ENCODE peak calls at places on chromosomes 16 and 17, in ten cellular contexts. One of them, this sample, is unnamed.

GRCh38 chr17:18339933-18340332 is 23.4 kb downstream of the SHMT1 start:
- DNase-seq in T-cell: no peak
- DNase-seq in WERI-Rb-1: no peak
- DNase-seq in choroid plexus epithelial cell: no peak
- DNase-seq in A549: no peak
- DNase-seq in IMR-90: no peak
- DNase-seq in Peyer's patch: no peak
- DNase-seq in stimulated activated CD4-positive, alpha-beta T cell treated with anti-CD3 and anti-CD28 coated beads, Interleukin-2, amount 100 ng/mL, for 24 hours: no peak
- DNase-seq in germinal center: no peak
- DNase-seq in amniotic stem cell: no peak
- DNase-seq in this sample: no peak

GRCh38 chr17:41061969-41062368 is 2.1 kb upstream of the KRTAP2-3 start:
- DNase-seq in WERI-Rb-1: no peak
- DNase-seq in amniotic stem cell: peak; percentile 61
- DNase-seq in choroid plexus epithelial cell: peak; percentile 93
- DNase-seq in stimulated activated CD4-positive, alpha-beta T cell treated with anti-CD3 and anti-CD28 coated beads, Interleukin-2, amount 100 ng/mL, for 24 hours: no peak
- DNase-seq in Peyer's patch: no peak
- DNase-seq in IMR-90: peak; percentile 97
- DNase-seq in A549: peak; percentile 23
- DNase-seq in germinal center: no peak
- DNase-seq in T-cell: no peak
- DNase-seq in this sample: no peak

GRCh38 chr16:23258919-23259237 is 43.2 kb upstream of the SCNN1B start:
- DNase-seq in germinal center: no peak
- DNase-seq in T-cell: no peak
- DNase-seq in IMR-90: no peak
- DNase-seq in A549: no peak
- DNase-seq in Peyer's patch: no peak
- DNase-seq in choroid plexus epithelial cell: no peak
- DNase-seq in stimulated activated CD4-positive, alpha-beta T cell treated with anti-CD3 and anti-CD28 coated beads, Interleukin-2, amount 100 ng/mL, for 24 hours: no peak
- DNase-seq in amniotic stem cell: no peak
- DNase-seq in WERI-Rb-1: no peak
- DNase-seq in this sample: no peak

GRCh38 chr17:83144421-83145357 is 65.3 kb downstream of the METRNL start:
- DNase-seq in A549: no peak
- DNase-seq in choroid plexus epithelial cell: peak; percentile 63
- DNase-seq in amniotic stem cell: no peak
- DNase-seq in germinal center: no peak
- DNase-seq in WERI-Rb-1: no peak
- DNase-seq in T-cell: no peak
- DNase-seq in Peyer's patch: no peak
- DNase-seq in stimulated activated CD4-positive, alpha-beta T cell treated with anti-CD3 and anti-CD28 coated beads, Interleukin-2, amount 100 ng/mL, for 24 hours: no peak
- DNase-seq in IMR-90: peak; percentile 5
- DNase-seq in this sample: no peak

GRCh38 chr17:17868637-17869522 is 32.1 kb upstream of the SREBF1 start:
- DNase-seq in germinal center: no peak
- DNase-seq in A549: no peak
- DNase-seq in choroid plexus epithelial cell: peak; percentile 49
- DNase-seq in Peyer's patch: no peak
- DNase-seq in stimulated activated CD4-positive, alpha-beta T cell treated with anti-CD3 and anti-CD28 coated beads, Interleukin-2, amount 100 ng/mL, for 24 hours: no peak
- DNase-seq in IMR-90: peak; percentile 62
- DNase-seq in WERI-Rb-1: no peak
- DNase-seq in T-cell: no peak
- DNase-seq in amniotic stem cell: no peak
- DNase-seq in this sample: no peak

GRCh38 chr17:18190629-18191028 is 7.0 kb downstream of the ALKBH5 start:
- DNase-seq in amniotic stem cell: no peak
- DNase-seq in choroid plexus epithelial cell: no peak
- DNase-seq in Peyer's patch: no peak
- DNase-seq in WERI-Rb-1: no peak
- DNase-seq in germinal center: no peak
- DNase-seq in IMR-90: no peak
- DNase-seq in T-cell: no peak
- DNase-seq in stimulated activated CD4-positive, alpha-beta T cell treated with anti-CD3 and anti-CD28 coated beads, Interleukin-2, amount 100 ng/mL, for 24 hours: no peak
- DNase-seq in A549: no peak
- DNase-seq in this sample: no peak

GRCh38 chr16:23947838-23948237 is 112.1 kb downstream of the PRKCB start:
- DNase-seq in A549: no peak
- DNase-seq in WERI-Rb-1: no peak
- DNase-seq in Peyer's patch: no peak
- DNase-seq in T-cell: no peak
- DNase-seq in choroid plexus epithelial cell: no peak
- DNase-seq in amniotic stem cell: no peak
- DNase-seq in germinal center: no peak
- DNase-seq in stimulated activated CD4-positive, alpha-beta T cell treated with anti-CD3 and anti-CD28 coated beads, Interleukin-2, amount 100 ng/mL, for 24 hours: no peak
- DNase-seq in IMR-90: no peak
- DNase-seq in this sample: no peak

GRCh38 chr17:14428640-14429029 is 127.8 kb downstream of the HS3ST3B1 start:
- DNase-seq in stimulated activated CD4-positive, alpha-beta T cell treated with anti-CD3 and anti-CD28 coated beads, Interleukin-2, amount 100 ng/mL, for 24 hours: peak; percentile 18
- DNase-seq in A549: no peak
- DNase-seq in amniotic stem cell: no peak
- DNase-seq in choroid plexus epithelial cell: no peak
- DNase-seq in WERI-Rb-1: no peak
- DNase-seq in T-cell: peak; percentile 13
- DNase-seq in germinal center: peak; percentile 38
- DNase-seq in IMR-90: no peak
- DNase-seq in Peyer's patch: peak; percentile 62
- DNase-seq in this sample: peak; percentile 13

GRCh38 chr17:50213026-50214015 is 11.9 kb upstream of the COL1A1 start:
- DNase-seq in choroid plexus epithelial cell: no peak
- DNase-seq in T-cell: peak; percentile 77
- DNase-seq in amniotic stem cell: no peak
- DNase-seq in WERI-Rb-1: peak; percentile 76
- DNase-seq in germinal center: peak; percentile 40
- DNase-seq in A549: no peak
- DNase-seq in stimulated activated CD4-positive, alpha-beta T cell treated with anti-CD3 and anti-CD28 coated beads, Interleukin-2, amount 100 ng/mL, for 24 hours: peak; percentile 43
- DNase-seq in IMR-90: peak; percentile 51
- DNase-seq in Peyer's patch: peak; percentile 59
- DNase-seq in this sample: peak; percentile 10

GRCh38 chr16:2919511-2920255 is 8.0 kb downstream of the FLYWCH1 start:
- DNase-seq in germinal center: peak; percentile 51
- DNase-seq in A549: peak; percentile 61
- DNase-seq in T-cell: peak; percentile 43
- DNase-seq in Peyer's patch: peak; percentile 81
- DNase-seq in choroid plexus epithelial cell: peak; percentile 79
- DNase-seq in amniotic stem cell: no peak
- DNase-seq in IMR-90: peak; percentile 74
- DNase-seq in WERI-Rb-1: peak; percentile 50
- DNase-seq in stimulated activated CD4-positive, alpha-beta T cell treated with anti-CD3 and anti-CD28 coated beads, Interleukin-2, amount 100 ng/mL, for 24 hours: peak; percentile 62
- DNase-seq in this sample: peak; percentile 32

GRCh38 chr16:70578035-70578434 is 54.4 kb downstream of the SF3B3 start:
- DNase-seq in choroid plexus epithelial cell: no peak
- DNase-seq in Peyer's patch: peak; percentile 7
- DNase-seq in IMR-90: no peak
- DNase-seq in germinal center: no peak
- DNase-seq in T-cell: no peak
- DNase-seq in WERI-Rb-1: no peak
- DNase-seq in stimulated activated CD4-positive, alpha-beta T cell treated with anti-CD3 and anti-CD28 coated beads, Interleukin-2, amount 100 ng/mL, for 24 hours: no peak
- DNase-seq in A549: no peak
- DNase-seq in amniotic stem cell: no peak
- DNase-seq in this sample: no peak

GRCh38 chr16:13390093-13390985 is 488.9 kb downstream of the SHISA9 start:
- DNase-seq in amniotic stem cell: no peak
- DNase-seq in stimulated activated CD4-positive, alpha-beta T cell treated with anti-CD3 and anti-CD28 coated beads, Interleukin-2, amount 100 ng/mL, for 24 hours: no peak
- DNase-seq in IMR-90: no peak
- DNase-seq in WERI-Rb-1: no peak
- DNase-seq in germinal center: no peak
- DNase-seq in choroid plexus epithelial cell: no peak
- DNase-seq in Peyer's patch: no peak
- DNase-seq in T-cell: no peak
- DNase-seq in A549: no peak
- DNase-seq in this sample: no peak

GRCh38 chr16:79082955-79083354 is 517.6 kb downstream of the MAF start:
- DNase-seq in IMR-90: no peak
- DNase-seq in Peyer's patch: no peak
- DNase-seq in amniotic stem cell: no peak
- DNase-seq in A549: no peak
- DNase-seq in choroid plexus epithelial cell: no peak
- DNase-seq in stimulated activated CD4-positive, alpha-beta T cell treated with anti-CD3 and anti-CD28 coated beads, Interleukin-2, amount 100 ng/mL, for 24 hours: no peak
- DNase-seq in germinal center: no peak
- DNase-seq in T-cell: no peak
- DNase-seq in WERI-Rb-1: no peak
- DNase-seq in this sample: no peak

GRCh38 chr16:9297437-9298113 is 206.1 kb downstream of the HAPSTR1 start:
- DNase-seq in WERI-Rb-1: peak; percentile 53
- DNase-seq in Peyer's patch: peak; percentile 50
- DNase-seq in T-cell: no peak
- DNase-seq in A549: peak; percentile 36
- DNase-seq in germinal center: peak; percentile 11
- DNase-seq in amniotic stem cell: no peak
- DNase-seq in choroid plexus epithelial cell: no peak
- DNase-seq in stimulated activated CD4-positive, alpha-beta T cell treated with anti-CD3 and anti-CD28 coated beads, Interleukin-2, amount 100 ng/mL, for 24 hours: peak; percentile 10
- DNase-seq in IMR-90: no peak
- DNase-seq in this sample: no peak

GRCh38 chr17:66724581-66725341 is 110.2 kb upstream of the CACNG5 start:
- DNase-seq in stimulated activated CD4-positive, alpha-beta T cell treated with anti-CD3 and anti-CD28 coated beads, Interleukin-2, amount 100 ng/mL, for 24 hours: no peak
- DNase-seq in T-cell: no peak
- DNase-seq in germinal center: no peak
- DNase-seq in Peyer's patch: no peak
- DNase-seq in A549: no peak
- DNase-seq in choroid plexus epithelial cell: peak; percentile 79
- DNase-seq in WERI-Rb-1: no peak
- DNase-seq in amniotic stem cell: no peak
- DNase-seq in IMR-90: peak; percentile 54
- DNase-seq in this sample: no peak

GRCh38 chr16:30786115-30786935 is 680 bp downstream of the ZNF629 start:
- DNase-seq in stimulated activated CD4-positive, alpha-beta T cell treated with anti-CD3 and anti-CD28 coated beads, Interleukin-2, amount 100 ng/mL, for 24 hours: peak; percentile 35
- DNase-seq in IMR-90: peak; percentile 62
- DNase-seq in germinal center: no peak
- DNase-seq in A549: peak; percentile 68
- DNase-seq in Peyer's patch: no peak
- DNase-seq in WERI-Rb-1: peak; percentile 53
- DNase-seq in choroid plexus epithelial cell: peak; percentile 77
- DNase-seq in T-cell: no peak
- DNase-seq in amniotic stem cell: no peak
- DNase-seq in this sample: no peak

GRCh38 chr16:9119795-9120194 is 28.4 kb downstream of the HAPSTR1 start:
- DNase-seq in stimulated activated CD4-positive, alpha-beta T cell treated with anti-CD3 and anti-CD28 coated beads, Interleukin-2, amount 100 ng/mL, for 24 hours: no peak
- DNase-seq in WERI-Rb-1: no peak
- DNase-seq in amniotic stem cell: no peak
- DNase-seq in T-cell: no peak
- DNase-seq in choroid plexus epithelial cell: peak; percentile 85
- DNase-seq in germinal center: no peak
- DNase-seq in A549: no peak
- DNase-seq in Peyer's patch: no peak
- DNase-seq in IMR-90: peak; percentile 84
- DNase-seq in this sample: no peak

GRCh38 chr17:32498362-32498761 is 11.6 kb downstream of the CDK5R1 start:
- DNase-seq in choroid plexus epithelial cell: no peak
- DNase-seq in Peyer's patch: peak; percentile 37
- DNase-seq in A549: no peak
- DNase-seq in amniotic stem cell: no peak
- DNase-seq in stimulated activated CD4-positive, alpha-beta T cell treated with anti-CD3 and anti-CD28 coated beads, Interleukin-2, amount 100 ng/mL, for 24 hours: no peak
- DNase-seq in germinal center: no peak
- DNase-seq in WERI-Rb-1: no peak
- DNase-seq in T-cell: no peak
- DNase-seq in IMR-90: no peak
- DNase-seq in this sample: no peak

GRCh38 chr17:46795379-46795952 is 23.0 kb downstream of the WNT3 start:
- DNase-seq in germinal center: no peak
- DNase-seq in A549: peak; percentile 94
- DNase-seq in stimulated activated CD4-positive, alpha-beta T cell treated with anti-CD3 and anti-CD28 coated beads, Interleukin-2, amount 100 ng/mL, for 24 hours: no peak
- DNase-seq in choroid plexus epithelial cell: peak; percentile 88
- DNase-seq in WERI-Rb-1: no peak
- DNase-seq in Peyer's patch: no peak
- DNase-seq in IMR-90: no peak
- DNase-seq in T-cell: no peak
- DNase-seq in amniotic stem cell: no peak
- DNase-seq in this sample: no peak

GRCh38 chr17:78390241-78391050 is 12.0 kb downstream of the PGS1 start:
- DNase-seq in stimulated activated CD4-positive, alpha-beta T cell treated with anti-CD3 and anti-CD28 coated beads, Interleukin-2, amount 100 ng/mL, for 24 hours: no peak
- DNase-seq in A549: peak; percentile 59
- DNase-seq in amniotic stem cell: peak; percentile 63
- DNase-seq in choroid plexus epithelial cell: peak; percentile 92
- DNase-seq in WERI-Rb-1: peak; percentile 53
- DNase-seq in Peyer's patch: no peak
- DNase-seq in germinal center: no peak
- DNase-seq in T-cell: no peak
- DNase-seq in IMR-90: peak; percentile 100
- DNase-seq in this sample: no peak

GRCh38 chr17:73072254-73072962 is 20.1 kb downstream of the SLC39A11 start:
- DNase-seq in stimulated activated CD4-positive, alpha-beta T cell treated with anti-CD3 and anti-CD28 coated beads, Interleukin-2, amount 100 ng/mL, for 24 hours: no peak
- DNase-seq in amniotic stem cell: no peak
- DNase-seq in A549: no peak
- DNase-seq in Peyer's patch: no peak
- DNase-seq in IMR-90: no peak
- DNase-seq in choroid plexus epithelial cell: no peak
- DNase-seq in germinal center: no peak
- DNase-seq in T-cell: no peak
- DNase-seq in WERI-Rb-1: no peak
- DNase-seq in this sample: no peak

GRCh38 chr17:32494621-32495346 is 8.0 kb downstream of the CDK5R1 start:
- DNase-seq in germinal center: no peak
- DNase-seq in IMR-90: no peak
- DNase-seq in amniotic stem cell: no peak
- DNase-seq in Peyer's patch: no peak
- DNase-seq in T-cell: no peak
- DNase-seq in WERI-Rb-1: no peak
- DNase-seq in choroid plexus epithelial cell: no peak
- DNase-seq in stimulated activated CD4-positive, alpha-beta T cell treated with anti-CD3 and anti-CD28 coated beads, Interleukin-2, amount 100 ng/mL, for 24 hours: no peak
- DNase-seq in A549: no peak
- DNase-seq in this sample: no peak

GRCh38 chr17:70190959-70191805 is 21.9 kb downstream of the KCNJ2 start:
- DNase-seq in WERI-Rb-1: no peak
- DNase-seq in stimulated activated CD4-positive, alpha-beta T cell treated with anti-CD3 and anti-CD28 coated beads, Interleukin-2, amount 100 ng/mL, for 24 hours: no peak
- DNase-seq in choroid plexus epithelial cell: no peak
- DNase-seq in germinal center: no peak
- DNase-seq in A549: no peak
- DNase-seq in IMR-90: peak; percentile 7
- DNase-seq in T-cell: no peak
- DNase-seq in Peyer's patch: no peak
- DNase-seq in amniotic stem cell: no peak
- DNase-seq in this sample: no peak

GRCh38 chr17:1986783-1987451 is 38.2 kb downstream of the RTN4RL1 start:
- DNase-seq in choroid plexus epithelial cell: no peak
- DNase-seq in Peyer's patch: no peak
- DNase-seq in T-cell: no peak
- DNase-seq in WERI-Rb-1: no peak
- DNase-seq in amniotic stem cell: no peak
- DNase-seq in A549: no peak
- DNase-seq in germinal center: no peak
- DNase-seq in IMR-90: no peak
- DNase-seq in stimulated activated CD4-positive, alpha-beta T cell treated with anti-CD3 and anti-CD28 coated beads, Interleukin-2, amount 100 ng/mL, for 24 hours: no peak
- DNase-seq in this sample: no peak

GRCh38 chr16:68348645-68349445 is 38.0 kb downstream of the PRMT7 start:
- DNase-seq in stimulated activated CD4-positive, alpha-beta T cell treated with anti-CD3 and anti-CD28 coated beads, Interleukin-2, amount 100 ng/mL, for 24 hours: no peak
- DNase-seq in Peyer's patch: no peak
- DNase-seq in WERI-Rb-1: no peak
- DNase-seq in amniotic stem cell: no peak
- DNase-seq in germinal center: no peak
- DNase-seq in T-cell: no peak
- DNase-seq in choroid plexus epithelial cell: no peak
- DNase-seq in IMR-90: no peak
- DNase-seq in A549: no peak
- DNase-seq in this sample: no peak

GRCh38 chr17:38898812-38899348 is 26.5 kb upstream of the LASP1NB start:
- DNase-seq in WERI-Rb-1: no peak
- DNase-seq in choroid plexus epithelial cell: no peak
- DNase-seq in Peyer's patch: peak; percentile 93
- DNase-seq in germinal center: peak; percentile 81
- DNase-seq in IMR-90: no peak
- DNase-seq in stimulated activated CD4-positive, alpha-beta T cell treated with anti-CD3 and anti-CD28 coated beads, Interleukin-2, amount 100 ng/mL, for 24 hours: peak; percentile 87
- DNase-seq in T-cell: peak; percentile 79
- DNase-seq in A549: no peak
- DNase-seq in amniotic stem cell: no peak
- DNase-seq in this sample: peak; percentile 71

GRCh38 chr16:50213939-50214519 is 52.3 kb upstream of the ADCY7 start:
- DNase-seq in Peyer's patch: no peak
- DNase-seq in amniotic stem cell: no peak
- DNase-seq in stimulated activated CD4-positive, alpha-beta T cell treated with anti-CD3 and anti-CD28 coated beads, Interleukin-2, amount 100 ng/mL, for 24 hours: no peak
- DNase-seq in WERI-Rb-1: no peak
- DNase-seq in T-cell: no peak
- DNase-seq in A549: peak; percentile 52
- DNase-seq in IMR-90: peak; percentile 62
- DNase-seq in choroid plexus epithelial cell: peak; percentile 73
- DNase-seq in germinal center: peak; percentile 45
- DNase-seq in this sample: no peak

GRCh38 chr17:35540589-35541404 is 3.3 kb upstream of the SLFN12L start:
- DNase-seq in choroid plexus epithelial cell: peak; percentile 76
- DNase-seq in Peyer's patch: peak; percentile 81
- DNase-seq in A549: no peak
- DNase-seq in WERI-Rb-1: no peak
- DNase-seq in germinal center: peak; percentile 40
- DNase-seq in amniotic stem cell: no peak
- DNase-seq in T-cell: no peak
- DNase-seq in stimulated activated CD4-positive, alpha-beta T cell treated with anti-CD3 and anti-CD28 coated beads, Interleukin-2, amount 100 ng/mL, for 24 hours: peak; percentile 49
- DNase-seq in IMR-90: peak; percentile 51
- DNase-seq in this sample: peak; percentile 34